ENCODE peak calls at places on chromosomes 13 and 19, in nine cellular contexts. P is EH; U is breast epithelium; H is choroid plexus epithelial cell; M is naive thymus-derived CD8-positive, alpha-beta T cell; D is NCI-H1092 treated with DMSO at 0.1 percent for 48 hours; N is SW 1271; F is Right ventricle myocardium superior; C is HL-60. Q is an unnamed sample.

GRCh38 chr19:51341976-51342580 is at the start of gene VSIG10L:
- DNase-seq in P (peak), U (no peak), H (no peak), M (no peak), D (no peak), N (no peak), F (peak), C (no peak), Q (no peak)

GRCh38 chr13:27053902-27054595 is 117.6 kb downstream of the USP12 start:
- DNase-seq in P (peak), U (no peak), H (peak), M (no peak), D (no peak), N (peak), F (no peak), C (no peak), Q (peak)

GRCh38 chr13:66586489-66586888 is 643.6 kb downstream of the PCDH9 start:
- DNase-seq in P (no peak), U (no peak), H (peak), M (no peak), D (no peak), N (no peak), F (no peak), C (peak), Q (no peak)

GRCh38 chr19:4758082-4758481 is 33.5 kb upstream of the FEM1A start:
- DNase-seq in P (no peak), U (no peak), H (no peak), M (no peak), D (no peak), N (no peak), F (no peak), C (no peak), Q (no peak)

GRCh38 chr19:2110822-2111221 is 14.1 kb downstream of the IZUMO4 start:
- DNase-seq in P (no peak), U (no peak), H (no peak), M (no peak), D (no peak), N (no peak), F (no peak), C (no peak), Q (no peak)

GRCh38 chr19:56105090-56105701 is 15.9 kb downstream of the ZNF787 start:
- DNase-seq in P (no peak), U (peak), H (peak), M (peak), D (peak), N (no peak), F (peak), C (no peak), Q (peak)

GRCh38 chr19:16070366-16070990 is 5.8 kb upstream of the TPM4 start:
- DNase-seq in P (peak), U (peak), H (no peak), M (peak), D (no peak), N (no peak), F (peak), C (peak), Q (no peak)

GRCh38 chr13:43307921-43308433 is 284.6 kb downstream of the DNAJC15 start:
- DNase-seq in P (peak), U (peak), H (peak), M (no peak), D (peak), N (no peak), F (peak), C (peak), Q (peak)

GRCh38 chr19:27742041-27742440 is 1470.9 kb downstream of the UQCRFS1 start:
- DNase-seq in P (no peak), U (no peak), H (no peak), M (no peak), D (no peak), N (no peak), F (no peak), C (no peak), Q (no peak)

GRCh38 chr13:112793545-112794445 is 104.0 kb downstream of the ATP11A start:
- DNase-seq in P (no peak), U (no peak), H (no peak), M (no peak), D (no peak), N (no peak), F (no peak), C (no peak), Q (no peak)

GRCh38 chr13:100540621-100541020 is 48.0 kb downstream of the GGACT start:
- DNase-seq in P (peak), U (no peak), H (peak), M (no peak), D (no peak), N (no peak), F (no peak), C (no peak), Q (no peak)

GRCh38 chr13:113508531-113509254 is 18.2 kb upstream of the DCUN1D2 start:
- DNase-seq in P (no peak), U (no peak), H (no peak), M (no peak), D (no peak), N (no peak), F (peak), C (no peak), Q (no peak)

GRCh38 chr19:55675661-55676354 is 782 bp downstream of the EPN1 start:
- DNase-seq in P (no peak), U (no peak), H (no peak), M (no peak), D (no peak), N (no peak), F (no peak), C (no peak), Q (no peak)

GRCh38 chr19:17681505-17682125 is 6.5 kb downstream of the UNC13A start:
- DNase-seq in P (peak), U (no peak), H (peak), M (no peak), D (no peak), N (no peak), F (peak), C (peak), Q (no peak)

GRCh38 chr19:14516746-14517438 is 1.3 kb downstream of the DNAJB1 start:
- DNase-seq in P (peak), U (no peak), H (no peak), M (no peak), D (no peak), N (no peak), F (no peak), C (no peak), Q (no peak)

Q was measured in kidney glomerular epithelial cell.